ENCODE peak calls at places on chromosome 1, in nine cellular contexts. Y, L, U, Q, K, O, B, T and I are unnamed samples. For H3K27me3 and H3K36me3, the result is how much of the 10 kb centered on the place peaks cover.

GRCh38 chr1:25458550-25459298 is 28.0 kb downstream of the MACO1 start:
- DNase-seq in Y (no peak), L (no peak), U (no peak), Q (no peak), K (no peak), O (no peak), B (no peak), T (no peak), I (no peak)

GRCh38 chr1:229148041-229148671 is 122.8 kb upstream of the RAB4A start:
- DNase-seq in Y (peak), L (no peak), U (no peak), Q (peak), K (no peak), O (no peak), B (no peak), T (peak), I (peak)

GRCh38 chr1:207805841-207806421 is 54.1 kb downstream of the CD46 start:
- DNase-seq in Y (peak), L (peak), U (peak), Q (peak), K (peak), O (no peak), B (peak), T (no peak), I (no peak)

GRCh38 chr1:81414417-81415087 is 386.2 kb upstream of the ADGRL2 start:
- DNase-seq in Y (peak), L (peak), U (peak), Q (peak), K (peak), O (peak), B (peak), T (peak), I (peak)

GRCh38 chr1:10250663-10251062 is 40.3 kb downstream of the KIF1B start:
- DNase-seq in Y (no peak), L (peak), U (no peak), Q (no peak), K (no peak), O (no peak), B (no peak), T (peak), I (no peak)

GRCh38 chr1:171550055-171550454 is 64.7 kb downstream of the PRRC2C start:
- DNase-seq in Y (no peak), L (no peak), U (no peak), Q (no peak), K (no peak), O (no peak), B (no peak), T (no peak), I (no peak)

GRCh38 chr1:231040019-231040799 is at the start of gene FAM89A:
- DNase-seq in Y (peak), L (no peak), U (no peak), Q (peak), K (peak), O (peak), B (peak), T (peak), I (peak)

GRCh38 chr1:54118704-54119103 is 34.1 kb downstream of the CDCP2 start:
- DNase-seq in Y (no peak), L (no peak), U (no peak), Q (no peak), K (no peak), O (no peak), B (no peak), T (no peak), I (peak)

GRCh38 chr1:54600947-54601725 is 22.2 kb downstream of the FAM151A start:
- DNase-seq in Y (no peak), L (no peak), U (no peak), Q (no peak), K (no peak), O (no peak), B (no peak), T (no peak), I (no peak)

GRCh38 chr1:121459235-121459634 is 274.5 kb downstream of the SRGAP2C start:
- DNase-seq in Y (no peak), L (no peak), U (no peak), Q (no peak), K (no peak), O (no peak), B (no peak), T (no peak), I (no peak)

GRCh38 chr1:192130175-192130574 is 28.1 kb upstream of the RGS18 start:
- DNase-seq in Y (no peak), L (no peak), U (no peak), Q (no peak), K (no peak), O (no peak), B (no peak), T (no peak), I (no peak)

GRCh38 chr1:15985611-15986272 is 9.8 kb upstream of the ZBTB17 start:
- DNase-seq in Y (no peak), L (no peak), U (no peak), Q (no peak), K (no peak), O (no peak), B (no peak), T (no peak), I (no peak)

GRCh38 chr1:111867868-111868440 is 112.3 kb downstream of the DDX20 start:
- DNase-seq in Y (no peak), L (no peak), U (no peak), Q (no peak), K (no peak), O (no peak), B (no peak), T (no peak), I (no peak)

GRCh38 chr1:162696286-162696862 is 64.1 kb downstream of the DDR2 start:
- DNase-seq in Y (no peak), L (peak), U (peak), Q (peak), K (peak), O (peak), B (peak), T (peak), I (peak)

GRCh38 chr1:198544265-198544664 is 3.8 kb upstream of the ATP6V1G3 start:
- DNase-seq in Y (no peak), L (no peak), U (no peak), Q (no peak), K (no peak), O (no peak), B (no peak), T (no peak), I (no peak)
- H3K4me3 ChIP-seq in Y (no peak), L (no peak), U (no peak), Q (no peak), K (no peak), O (no peak), B (no peak), T (no peak), I (no peak)

GRCh38 chr1:148354284-148354869 is 128.7 kb downstream of the PPIAL4G start:
- DNase-seq in Y (no peak), L (no peak), U (no peak), Q (peak), K (no peak), O (no peak), B (no peak), T (peak), I (peak)
- H3K27me3 ChIP-seq in Y (under half), L (half or more), U (half or more), Q (half or more), K (half or more), O (under half), B (half or more), T (half or more), I (under half)

DNA sequence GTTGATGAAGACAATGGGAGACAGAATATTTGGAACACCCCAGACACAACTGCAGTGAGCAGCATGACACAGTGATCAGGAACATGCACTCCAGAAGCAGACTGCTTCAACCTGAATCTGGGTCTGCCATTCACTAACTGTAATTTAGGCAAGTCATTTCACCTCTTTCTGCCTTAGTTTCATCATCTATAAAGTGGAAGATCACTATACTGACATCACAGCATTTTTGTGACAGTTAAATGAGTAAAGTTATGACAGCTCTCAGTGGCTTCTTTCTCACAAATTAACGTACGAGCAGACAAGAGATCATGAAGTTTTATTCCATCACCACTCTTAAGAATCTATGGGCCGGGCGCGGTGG is 14.3 kb downstream of the LRRC41 start:
- DNase-seq in Y (no peak), L (no peak), U (no peak), Q (no peak), K (no peak), O (no peak), B (no peak), T (no peak), I (no peak)
- H3K36me3 ChIP-seq in Y (half or more), L (under half), U (under half), Q (half or more), K (half or more), O (half or more), B (under half), T (under half), I (under half)

GRCh38 chr1:145908653-145909052 is 1.2 kb downstream of the ITGA10 start:
- DNase-seq in Y (no peak), L (no peak), U (no peak), Q (no peak), K (no peak), O (no peak), B (no peak), T (no peak), I (no peak)
- H3K4me3 ChIP-seq in Y (no peak), L (no peak), U (no peak), Q (no peak), K (no peak), O (no peak), B (peak), T (no peak), I (no peak)

GRCh38 chr1:97674517-97674916 is 246.3 kb downstream of the DPYD start:
- DNase-seq in Y (no peak), L (no peak), U (no peak), Q (no peak), K (no peak), O (no peak), B (no peak), T (no peak), I (no peak)

DNA sequence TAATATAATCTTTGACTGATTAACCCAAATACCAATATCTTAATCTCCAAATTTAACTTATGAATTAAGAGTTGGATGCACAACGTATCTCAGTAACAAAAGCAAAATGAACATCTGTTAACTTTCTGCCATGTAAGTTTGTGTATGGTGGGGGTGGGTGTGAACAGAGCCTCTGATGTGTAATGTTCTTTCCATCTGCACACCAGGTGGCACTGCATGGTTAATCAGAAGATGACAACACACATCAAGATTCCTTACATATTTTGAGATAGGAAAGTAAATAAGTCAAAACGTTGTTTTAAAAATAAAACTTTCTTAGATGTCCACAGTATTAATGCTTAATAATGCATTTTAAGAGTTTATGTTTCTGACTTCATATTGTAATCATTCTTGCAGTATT is 251.9 kb downstream of the DPYD start:
- DNase-seq in Y (no peak), L (no peak), U (peak), Q (no peak), K (no peak), O (no peak), B (no peak), T (no peak), I (no peak)
- H3K27me3 ChIP-seq in Y (under half), L (under half), U (under half), Q (under half), K (under half), O (under half), B (under half), T (under half), I (under half)

DNA sequence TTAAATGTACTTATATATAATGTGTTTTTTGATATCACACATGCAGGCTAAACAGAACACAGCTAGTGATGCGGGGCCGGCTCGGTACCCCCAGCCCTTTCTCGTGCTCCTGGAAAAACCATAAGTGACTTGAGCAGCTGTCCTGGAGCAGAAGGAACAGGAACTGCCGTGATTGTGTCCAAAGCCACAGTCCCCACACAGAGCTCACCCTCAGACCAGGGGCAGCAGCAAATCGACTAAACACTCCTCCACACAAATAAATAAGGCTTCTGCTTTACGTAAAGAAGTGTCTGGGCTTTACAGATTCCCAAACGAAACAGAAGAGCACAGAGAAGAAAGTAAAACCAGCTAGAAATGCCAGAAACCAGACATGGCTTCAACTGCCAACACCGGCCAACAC is 9.6 kb downstream of the UBE2J2 start:
- DNase-seq in Y (no peak), L (no peak), U (no peak), Q (no peak), K (no peak), O (no peak), B (no peak), T (no peak), I (no peak)
- H3K36me3 ChIP-seq in Y (half or more), L (under half), U (under half), Q (half or more), K (half or more), O (half or more), B (under half), T (under half), I (under half)

GRCh38 chr1:90717356-90717664 is 208 bp upstream of the BARHL2 start:
- DNase-seq in Y (no peak), L (no peak), U (no peak), Q (no peak), K (no peak), O (no peak), B (no peak), T (no peak), I (no peak)

GRCh38 chr1:90715334-90715733 is 1.8 kb downstream of the BARHL2 start:
- DNase-seq in Y (no peak), L (no peak), U (no peak), Q (no peak), K (no peak), O (no peak), B (no peak), T (no peak), I (no peak)

GRCh38 chr1:90717665-90718410 is 736 bp upstream of the BARHL2 start:
- DNase-seq in Y (peak), L (no peak), U (peak), Q (peak), K (no peak), O (no peak), B (no peak), T (peak), I (peak)

GRCh38 chr1:90716243-90716551 is 905 bp downstream of the BARHL2 start:
- DNase-seq in Y (no peak), L (no peak), U (no peak), Q (no peak), K (no peak), O (no peak), B (no peak), T (peak), I (no peak)

GRCh38 chr1:90716552-90717355 is at the start of gene BARHL2:
- DNase-seq in Y (no peak), L (no peak), U (no peak), Q (peak), K (no peak), O (no peak), B (no peak), T (peak), I (peak)
- H3K4me3 ChIP-seq in Y (peak), L (peak), U (no peak), Q (peak), K (no peak), O (peak), B (peak), T (peak), I (peak)